ENCODE peak calls at places on chromosomes 3 and 15, in seven cellular contexts. W is heart left ventricle; A is effector memory CD4-positive, alpha-beta T cell; G is body of pancreas; F is mammary epithelial cell; U is IMR-90; N is H9. S is an unnamed sample.

GRCh38 chr15:94791008-94791407 is 559.6 kb downstream of the MCTP2 start:
- DNase-seq in F (peak), W (no peak), U (no peak), N (no peak), G (no peak), A (no peak), S (no peak)

GRCh38 chr3:183116051-183116614 is 16.8 kb upstream of the MCCC1 start:
- DNase-seq in W (no peak), A (peak), F (peak), U (no peak), G (peak), N (peak), S (peak)

GRCh38 chr3:30604091-30604490 is 2.3 kb upstream of the TGFBR2 start:
- DNase-seq in A (no peak), N (no peak), F (no peak), U (peak), G (no peak), W (no peak), S (no peak)

GRCh38 chr15:48823237-48823636 is 12.4 kb upstream of the CEP152 start:
- DNase-seq in N (peak), U (peak), W (no peak), G (no peak), A (no peak), F (no peak), S (no peak)

GRCh38 chr15:52095597-52096262 is 16.8 kb downstream of the BCL2L10 start:
- DNase-seq in U (peak), A (no peak), W (no peak), G (no peak), N (no peak), F (peak), S (no peak)

GRCh38 chr3:169846458-169847193 is 23.1 kb downstream of the LRRC31 start:
- DNase-seq in A (no peak), U (peak), N (no peak), F (peak), G (no peak), W (no peak), S (no peak)

GRCh38 chr3:16338999-16339398 is 74.0 kb downstream of the OXNAD1 start:
- DNase-seq in A (no peak), U (peak), N (no peak), W (no peak), F (peak), G (peak), S (no peak)

GRCh38 chr15:99408236-99409096 is 157.2 kb downstream of the LRRC28 start:
- DNase-seq in A (no peak), U (peak), N (no peak), G (peak), W (peak), F (peak), S (no peak)

GRCh38 chr3:63951901-63952594 is 39.9 kb upstream of the SCAANT1 start:
- DNase-seq in U (no peak), F (no peak), N (no peak), A (no peak), G (no peak), W (no peak), S (no peak)

GRCh38 chr15:39583586-39584265 is 2.8 kb downstream of the THBS1 start:
- DNase-seq in W (no peak), A (peak), F (peak), N (peak), G (no peak), U (peak), S (no peak)

GRCh38 chr15:70049701-70050445 is 47.8 kb downstream of the TLE3 start:
- DNase-seq in W (no peak), N (no peak), G (no peak), A (no peak), F (no peak), U (no peak), S (no peak)

GRCh38 chr3:33975463-33975862 is 177.0 kb downstream of the PDCD6IP start:
- DNase-seq in F (no peak), A (no peak), G (no peak), U (peak), W (no peak), N (no peak), S (no peak)

GRCh38 chr3:116863842-116864626 is 154.5 kb downstream of the TUSC7 start:
- DNase-seq in N (peak), W (no peak), U (peak), A (no peak), G (peak), F (peak), S (no peak)

GRCh38 chr3:84074767-84075166 is 884.0 kb upstream of the CADM2 start:
- DNase-seq in W (no peak), N (no peak), U (no peak), G (no peak), F (peak), A (no peak), S (no peak)

GRCh38 chr15:74227968-74228722 is 8.0 kb upstream of the CCDC33 start:
- DNase-seq in F (no peak), A (no peak), U (no peak), G (no peak), W (peak), N (no peak), S (no peak)

GRCh38 chr15:64857421-64857820 is 15.7 kb downstream of the PLEKHO2 start:
- DNase-seq in G (no peak), U (peak), W (no peak), N (peak), A (no peak), F (peak), S (no peak)

GRCh38 chr3:48120223-48120622 is 68.0 kb downstream of the CDC25A start:
- DNase-seq in F (no peak), G (no peak), U (no peak), W (no peak), N (no peak), A (no peak), S (no peak)

GRCh38 chr3:46442591-46443530 is 21.8 kb downstream of the LTF start:
- DNase-seq in N (no peak), W (no peak), A (no peak), U (no peak), F (no peak), G (no peak), S (no peak)

GRCh38 chr3:24139463-24140412 is 194.7 kb downstream of the NR1D2 start:
- DNase-seq in U (no peak), W (no peak), F (no peak), N (no peak), G (no peak), A (no peak), S (no peak)

GRCh38 chr3:122112754-122113153 is 57.6 kb downstream of the CD86 start:
- DNase-seq in W (no peak), N (no peak), F (no peak), G (no peak), A (no peak), U (no peak), S (no peak)

GRCh38 chr3:181487236-181487978 is 224.3 kb upstream of the SOX2 start:
- DNase-seq in U (no peak), G (no peak), A (no peak), W (no peak), F (no peak), N (no peak), S (no peak)

GRCh38 chr3:65342084-65342683 is 654.4 kb upstream of the ADAMTS9 start:
- DNase-seq in A (no peak), N (peak), F (peak), G (peak), W (no peak), U (peak), S (no peak)

GRCh38 chr3:116263842-116264545 is 181.3 kb downstream of the LSAMP start:
- DNase-seq in F (no peak), N (no peak), W (no peak), U (peak), G (peak), A (no peak), S (no peak)

GRCh38 chr3:9955611-9956352 is 3.6 kb upstream of the PRRT3 start:
- DNase-seq in U (no peak), W (no peak), N (peak), G (no peak), A (no peak), F (no peak), S (no peak)

GRCh38 chr3:72906154-72906553 is 18.3 kb downstream of the GXYLT2 start:
- DNase-seq in W (no peak), N (peak), F (no peak), U (no peak), A (no peak), G (no peak), S (no peak)

GRCh38 chr3:177729939-177730700 is 532.8 kb upstream of the TBL1XR1 start:
- DNase-seq in F (no peak), N (no peak), G (peak), W (peak), U (no peak), A (no peak), S (no peak)

GRCh38 chr15:77538793-77539487 is 93.8 kb downstream of the LINGO1 start:
- DNase-seq in A (no peak), G (peak), F (no peak), N (no peak), U (no peak), W (no peak), S (no peak)

GRCh38 chr3:30354972-30355371 is 251.4 kb upstream of the TGFBR2 start:
- DNase-seq in G (no peak), F (no peak), U (peak), A (no peak), W (no peak), N (no peak), S (no peak)

GRCh38 chr3:60517134-60517533 is 734.1 kb downstream of the FHIT start:
- DNase-seq in W (no peak), A (no peak), G (no peak), U (no peak), N (no peak), F (no peak), S (no peak)

GRCh38 chr15:48345516-48345915 is 14.3 kb downstream of the DUT start:
- DNase-seq in U (no peak), A (no peak), F (no peak), N (no peak), W (no peak), G (no peak), S (no peak)

GRCh38 chr3:184450542-184450941 is 70.7 kb downstream of the CHRD start:
- DNase-seq in N (no peak), W (no peak), A (no peak), G (no peak), U (no peak), F (no peak), S (no peak)

GRCh38 chr3:184449161-184449515 is 69.3 kb downstream of the CHRD start:
- DNase-seq in U (no peak), W (no peak), F (no peak), G (no peak), N (no peak), A (no peak), S (no peak)

GRCh38 chr3:184443831-184444230 is 64.0 kb downstream of the CHRD start:
- DNase-seq in F (no peak), U (no peak), G (no peak), A (no peak), W (no peak), N (no peak), S (no peak)

GRCh38 chr3:184453296-184453695 is 73.4 kb downstream of the CHRD start:
- DNase-seq in F (no peak), W (no peak), N (no peak), G (no peak), U (no peak), A (no peak), S (no peak)

GRCh38 chr3:184448321-184449160 is 68.7 kb downstream of the CHRD start:
- DNase-seq in N (no peak), F (peak), G (no peak), W (no peak), U (peak), A (no peak), S (no peak)
- H3K27ac ChIP-seq in N (no peak), F (no peak), G (peak), W (no peak), U (no peak), A (no peak), S (no peak)

GRCh38 chr3:114586119-114586518 is 292.3 kb downstream of the TIGIT start:
- DNase-seq in U (no peak), A (no peak), W (no peak), G (no peak), F (no peak), N (no peak), S (no peak)

GRCh38 chr3:114585687-114586086 is 291.9 kb downstream of the TIGIT start:
- DNase-seq in U (no peak), W (no peak), A (no peak), N (no peak), F (no peak), G (no peak), S (no peak)

GRCh38 chr3:114587973-114588372 is 294.1 kb downstream of the TIGIT start:
- DNase-seq in N (no peak), U (no peak), G (no peak), F (no peak), W (no peak), A (no peak), S (no peak)

GRCh38 chr3:114582929-114583328 is 289.1 kb downstream of the TIGIT start:
- DNase-seq in U (no peak), W (no peak), F (no peak), A (no peak), N (no peak), G (no peak), S (no peak)

GRCh38 chr3:114584734-114585371 is 291.0 kb downstream of the TIGIT start:
- DNase-seq in G (no peak), N (no peak), W (peak), F (peak), U (no peak), A (no peak), S (no peak)
- H3K27ac ChIP-seq in G (no peak), N (no peak), W (peak), F (no peak), U (no peak), A (no peak), S (no peak)

GRCh38 chr3:50117120-50117519 is 28.4 kb downstream of the RBM5 start:
- DNase-seq in N (no peak), U (no peak), G (no peak), W (no peak), A (no peak), F (no peak), S (no peak)
- H3K27ac ChIP-seq in N (no peak), U (no peak), G (no peak), W (no peak), A (no peak), F (no peak), S (no peak)

DNA sequence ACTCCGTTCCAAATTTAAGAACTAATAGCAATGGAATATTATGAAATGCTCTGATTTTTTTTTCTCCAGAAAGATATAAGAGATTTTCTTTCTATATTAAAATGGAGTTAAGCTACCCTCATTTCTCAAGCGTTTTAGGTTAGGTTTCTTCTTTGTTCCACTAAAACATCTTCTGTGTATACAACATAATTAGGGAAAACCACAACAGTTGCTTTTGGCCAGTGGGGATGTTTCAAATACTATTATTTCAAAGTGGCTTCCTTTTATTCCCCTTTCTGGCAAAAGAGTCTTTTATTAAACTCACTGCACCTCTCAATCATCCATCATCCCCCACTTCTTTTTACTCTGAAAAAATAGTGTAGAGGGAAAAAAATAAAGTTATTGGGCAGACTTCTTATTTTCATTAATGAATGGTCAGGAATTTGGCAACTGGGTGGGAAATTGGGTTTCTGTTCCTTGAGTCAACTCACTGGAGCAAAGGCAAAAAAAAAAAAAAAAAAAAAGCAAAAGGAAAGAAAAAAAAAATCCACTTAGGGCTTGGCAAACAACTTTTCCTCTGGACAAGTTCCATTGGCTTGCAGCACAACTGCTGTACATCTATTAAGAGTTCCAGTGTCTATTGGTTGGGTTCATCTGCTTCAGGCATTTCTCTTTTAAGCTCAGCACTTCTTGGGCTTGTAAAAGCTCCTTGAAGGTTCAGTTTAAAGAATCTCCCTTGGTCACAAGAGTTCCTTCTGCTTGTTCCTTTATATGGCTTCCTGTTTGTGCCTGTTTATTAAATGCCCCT is 963.4 kb downstream of the ROBO1 start:
- DNase-seq in G (no peak), F (no peak), U (peak), W (peak), N (no peak), A (no peak), S (no peak)
- H3K27ac ChIP-seq in G (no peak), F (no peak), U (no peak), W (no peak), N (no peak), A (no peak), S (no peak)

GRCh38 chr3:123412076-123412475 is 36.8 kb downstream of the ADCY5 start:
- DNase-seq in N (peak), W (no peak), F (no peak), U (no peak), G (no peak), A (no peak), S (no peak)
- H3K27ac ChIP-seq in N (no peak), W (peak), F (no peak), U (no peak), G (no peak), A (no peak), S (no peak)

S was measured in CD4-positive, CD25-positive, alpha-beta regulatory T cell.